ENCODE peak calls at places on chromosomes 1 and 21, in six cellular contexts. P is NCI-H1105; E is bronchial epithelial cell; I is T-cell; M is prostate gland; W is stimulated activated CD4-positive, alpha-beta T cell treated with anti-CD3 and anti-CD28 coated beads, TNF-alpha, amount 100 ng/mL, for 1 hour. C is an unnamed sample.

GRCh38 chr1:151989131-151989868 is 4.4 kb downstream of the S100A10 start:
- DNase-seq in P (no peak), E (peak; percentile 94), I (no peak), M (peak; percentile 68), W (no peak), C (no peak)

GRCh38 chr1:43522776-43523480 is 7.8 kb upstream of the PTPRF start:
- DNase-seq in P (no peak), E (peak; percentile 99), I (no peak), M (no peak), W (no peak), C (no peak)

GRCh38 chr1:248837045-248837793 is 805 bp upstream of the ZNF672 start:
- DNase-seq in P (no peak), E (no peak), I (no peak), M (no peak), W (no peak), C (no peak)

GRCh38 chr1:18531503-18531845 is 50.7 kb downstream of the KLHDC7A start:
- DNase-seq in P (no peak), E (no peak), I (no peak), M (no peak), W (no peak), C (peak; percentile 57)

GRCh38 chr21:15978158-15978805 is 248.5 kb downstream of the USP25 start:
- DNase-seq in P (no peak), E (no peak), I (no peak), M (peak; percentile 73), W (no peak), C (no peak)

GRCh38 chr1:243260221-243260880 is 4.5 kb downstream of the SDCCAG8 start:
- DNase-seq in P (peak; percentile 9), E (peak; percentile 59), I (no peak), M (no peak), W (no peak), C (no peak)

GRCh38 chr1:115356356-115356755 is 18.3 kb upstream of the NGF start:
- DNase-seq in P (no peak), E (no peak), I (no peak), M (no peak), W (no peak), C (no peak)

GRCh38 chr1:53511933-53512806 is 53.0 kb downstream of the DMRTB1 start:
- DNase-seq in P (no peak), E (peak; percentile 52), I (no peak), M (peak; percentile 80), W (no peak), C (peak; percentile 89)

GRCh38 chr21:16377120-16377658 is 647.4 kb downstream of the USP25 start:
- DNase-seq in P (no peak), E (no peak), I (no peak), M (no peak), W (no peak), C (no peak)

GRCh38 chr1:18900303-18900841 is 2.0 kb downstream of the ALDH4A1 start:
- DNase-seq in P (no peak), E (no peak), I (no peak), M (no peak), W (no peak), C (no peak)

GRCh38 chr21:31347435-31348032 is 3.5 kb upstream of the TIAM1 start:
- DNase-seq in P (no peak), E (peak; percentile 62), I (no peak), M (no peak), W (no peak), C (no peak)

GRCh38 chr1:163406787-163407186 is 85.0 kb downstream of the NUF2 start:
- DNase-seq in P (peak; percentile 73), E (no peak), I (no peak), M (no peak), W (no peak), C (no peak)

GRCh38 chr1:169119405-169119804 is 12.9 kb downstream of the ATP1B1 start:
- DNase-seq in P (no peak), E (peak; percentile 68), I (no peak), M (no peak), W (no peak), C (no peak)

GRCh38 chr1:56424744-56425493 is 154.4 kb downstream of the PLPP3 start:
- DNase-seq in P (no peak), E (peak; percentile 49), I (no peak), M (no peak), W (no peak), C (no peak)

GRCh38 chr1:226886142-226886901 is 15.9 kb downstream of the PSEN2 start:
- DNase-seq in P (no peak), E (no peak), I (no peak), M (no peak), W (no peak), C (no peak)

GRCh38 chr1:2290595-2291510 is 62.7 kb downstream of the SKI start:
- DNase-seq in P (no peak), E (peak; percentile 83), I (peak; percentile 70), M (peak; percentile 77), W (peak; percentile 55), C (no peak)